ENCODE peak calls at places on chromosome 10, in four cellular contexts. I is CD8-positive, alpha-beta T cell; R is GM23338; A is tibial artery. S is an unnamed sample.
A peak's percentile ranks its signal among the peaks of the same experiment; 100 is the strongest.

GRCh38 chr10:12690525-12691139 is 310.9 kb downstream of the CCDC3 start:
- DNase-seq in I (no peak), R (peak; percentile 23), A (no peak), S (no peak)

GRCh38 chr10:65571011-65571570 is 1354.7 kb upstream of the LRRTM3 start:
- DNase-seq in I (no peak), R (peak; percentile 64), A (no peak), S (no peak)

GRCh38 chr10:96910488-96911395 is 78.6 kb downstream of the LCOR start:
- DNase-seq in I (no peak), R (peak; percentile 78), A (no peak), S (no peak)

GRCh38 chr10:1153253-1153763 is 97.1 kb downstream of the WDR37 start:
- DNase-seq in I (no peak), R (no peak), A (no peak), S (no peak)

GRCh38 chr10:50467209-50467608 is 156.5 kb downstream of the SGMS1 start:
- DNase-seq in I (no peak), R (no peak), A (no peak), S (no peak)

GRCh38 chr10:2619472-2619871 is 447.9 kb upstream of the PFKP start:
- DNase-seq in I (no peak), R (peak; percentile 72), A (no peak), S (no peak)

GRCh38 chr10:93376372-93377296 is 105.5 kb downstream of the MYOF start:
- DNase-seq in I (peak; percentile 33), R (peak; percentile 84), A (peak; percentile 82), S (peak; percentile 76)

GRCh38 chr10:17273403-17273802 is 45.4 kb downstream of the VIM start:
- DNase-seq in I (no peak), R (no peak), A (no peak), S (no peak)

GRCh38 chr10:20017961-20018360 is 201.7 kb downstream of the PLXDC2 start:
- DNase-seq in I (no peak), R (no peak), A (no peak), S (no peak)

GRCh38 chr10:11773777-11774441 is 31.7 kb downstream of the ECHDC3 start:
- DNase-seq in I (no peak), R (no peak), A (no peak), S (no peak)

GRCh38 chr10:124864421-124865193 is 63.0 kb downstream of the ABRAXAS2 start:
- DNase-seq in I (no peak), R (no peak), A (no peak), S (peak; percentile 83)

GRCh38 chr10:132532174-132532573 is 5.4 kb upstream of the INPP5A start:
- DNase-seq in I (no peak), R (no peak), A (no peak), S (no peak)

GRCh38 chr10:78932861-78933260 is 135.9 kb upstream of the ZMIZ1 start:
- DNase-seq in I (no peak), R (no peak), A (no peak), S (no peak)

GRCh38 chr10:78932084-78932386 is 136.7 kb upstream of the ZMIZ1 start:
- DNase-seq in I (no peak), R (no peak), A (no peak), S (no peak)

GRCh38 chr10:78934499-78934898 is 134.3 kb upstream of the ZMIZ1 start:
- DNase-seq in I (no peak), R (no peak), A (no peak), S (no peak)

GRCh38 chr10:78934994-78935602 is 133.7 kb upstream of the ZMIZ1 start:
- DNase-seq in I (no peak), R (no peak), A (no peak), S (no peak)

GRCh38 chr10:78933828-78934227 is 134.9 kb upstream of the ZMIZ1 start:
- DNase-seq in I (no peak), R (no peak), A (no peak), S (no peak)
- TF ChIP-seq CTCF in I (no peak), R (no peak), A (no peak), S (no peak)

GRCh38 chr10:94583164-94583563 is 37.6 kb downstream of the HELLS start:
- DNase-seq in I (no peak), R (no peak), A (no peak), S (no peak)
- H3K36me3 ChIP-seq in I (no peaks in the 10 kb centered on the region), R (peaks cover 69% of the 10 kb centered on the region), A (no peaks in the 10 kb centered on the region), S (no peaks in the 10 kb centered on the region)

DNA sequence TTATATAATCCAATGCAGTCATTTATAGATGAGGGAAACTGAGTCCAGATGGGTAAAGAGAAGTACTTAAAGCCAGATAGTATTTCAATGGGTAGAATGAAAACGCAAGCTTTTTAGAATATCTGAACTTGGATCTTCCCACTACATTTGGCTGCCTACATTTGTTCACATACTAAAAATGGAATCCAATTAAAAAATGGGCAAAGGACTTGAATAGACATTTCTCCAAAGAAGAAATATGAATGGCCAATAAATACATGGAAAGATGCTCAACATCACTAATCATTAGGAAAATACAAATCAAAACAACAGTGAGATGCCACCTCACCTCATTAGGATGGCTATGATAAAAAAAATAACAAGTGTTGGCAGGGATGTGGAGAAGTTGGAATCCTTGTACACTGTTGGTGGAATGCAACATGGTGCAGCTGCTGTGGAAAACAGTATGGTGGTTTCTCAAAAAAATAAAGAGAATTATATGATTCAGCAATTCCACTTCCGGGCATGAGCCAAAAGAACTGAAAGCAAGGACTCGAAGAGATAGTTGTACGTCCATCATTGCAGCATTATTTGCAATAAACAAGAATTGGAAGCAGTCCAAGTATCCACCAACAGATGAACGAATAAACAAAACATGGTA is 188.0 kb downstream of the FRMD4A start:
- DNase-seq in I (no peak), R (no peak), A (no peak), S (no peak)
- TF ChIP-seq CTCF in I (no peak), R (no peak), A (no peak), S (no peak)

DNA sequence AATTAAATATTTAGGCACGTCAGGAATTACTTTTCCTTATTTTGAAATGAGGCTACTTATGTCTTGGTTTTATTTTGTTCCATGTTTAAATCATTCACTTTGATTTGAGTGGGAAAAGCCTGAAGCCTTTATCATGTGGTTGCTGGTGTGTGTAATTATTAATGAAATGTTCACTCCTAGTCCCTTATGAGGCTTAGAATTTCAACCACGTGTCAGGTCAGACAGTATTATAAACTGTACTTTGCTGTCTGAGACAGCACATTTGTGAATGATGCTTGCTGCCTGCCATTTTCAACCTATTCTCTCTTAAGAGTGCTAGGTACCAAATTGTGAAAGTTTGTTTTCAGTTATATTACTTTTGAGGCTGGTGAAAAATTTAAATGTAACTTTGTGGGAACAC is 58.9 kb downstream of the COL17A1 start:
- DNase-seq in I (no peak), R (no peak), A (no peak), S (no peak)
- H3K36me3 ChIP-seq in I (peaks cover 34% of the 10 kb centered on the region), R (no peaks in the 10 kb centered on the region), A (peaks cover 42% of the 10 kb centered on the region), S (no peaks in the 10 kb centered on the region)

GRCh38 chr10:22325948-22326702 is 5.2 kb downstream of the BMI1 start:
- DNase-seq in I (no peak), R (peak; percentile 54), A (no peak), S (no peak)
- TF ChIP-seq CTCF in I (no peak), R (no peak), A (no peak), S (no peak)